ENCODE peak calls at places on chromosomes 3 and 15, in six cellular contexts. T, K, H, Y, J and G are unnamed samples.

GRCh38 chr15:83567318-83567717 is 86.6 kb upstream of the ADAMTSL3 start:
- DNase-seq in J (no peak), Y (no peak), K (no peak), H (no peak), T (no peak), G (peak; percentile 26)

GRCh38 chr15:77497108-77497737 is 76.5 kb downstream of the HMG20A start:
- DNase-seq in K (peak; percentile 64), T (no peak), J (peak; percentile 35), H (no peak), Y (no peak), G (peak; percentile 80)

GRCh38 chr3:131772278-131772893 is 262.4 kb downstream of the CPNE4 start:
- DNase-seq in Y (no peak), J (no peak), K (no peak), H (no peak), T (no peak), G (no peak)

GRCh38 chr3:38029400-38030125 is at the start of gene PLCD1:
- DNase-seq in Y (no peak), T (no peak), J (peak; percentile 74), K (peak; percentile 89), H (peak; percentile 81), G (peak; percentile 75)

GRCh38 chr15:63089260-63090043 is 32.2 kb upstream of the LACTB start:
- DNase-seq in Y (peak; percentile 97), H (no peak), T (peak; percentile 44), J (peak; percentile 95), K (peak; percentile 86), G (peak; percentile 87)

GRCh38 chr15:63909819-63910437 is 76.2 kb upstream of the HERC1 start:
- DNase-seq in H (no peak), Y (peak; percentile 53), J (peak; percentile 23), T (no peak), K (no peak), G (no peak)

GRCh38 chr3:157785071-157785826 is 282.0 kb upstream of the VEPH1 start:
- DNase-seq in K (peak; percentile 32), H (no peak), J (peak; percentile 86), T (no peak), Y (peak; percentile 94), G (peak; percentile 81)

GRCh38 chr3:190092250-190092649 is 28.4 kb downstream of the P3H2 start:
- DNase-seq in Y (peak; percentile 91), J (peak; percentile 94), H (no peak), K (no peak), T (no peak), G (no peak)

GRCh38 chr3:183211390-183211789 is 41.7 kb upstream of the B3GNT5 start:
- DNase-seq in T (no peak), Y (no peak), K (no peak), J (no peak), H (no peak), G (no peak)

GRCh38 chr3:180073561-180073960 is 36.8 kb upstream of the PEX5L start:
- DNase-seq in H (no peak), Y (no peak), J (no peak), K (no peak), T (no peak), G (peak; percentile 6)

GRCh38 chr3:17218587-17218986 is 333.8 kb downstream of the PLCL2 start:
- DNase-seq in H (no peak), J (no peak), T (no peak), Y (no peak), K (no peak), G (no peak)

GRCh38 chr15:35173444-35174118 is 88.5 kb upstream of the NANOGP8 start:
- DNase-seq in J (peak; percentile 48), K (no peak), T (no peak), H (no peak), Y (peak; percentile 62), G (no peak)

GRCh38 chr3:123026551-123027291 is 842 bp downstream of the SEMA5B start:
- DNase-seq in Y (no peak), H (peak; percentile 44), T (no peak), J (peak; percentile 17), K (peak; percentile 62), G (peak; percentile 75)

GRCh38 chr3:9301091-9301490 is 51.6 kb upstream of the SRGAP3 start:
- DNase-seq in Y (no peak), H (no peak), K (no peak), J (peak; percentile 17), T (no peak), G (peak; percentile 28)

GRCh38 chr3:87468938-87469337 is 192.6 kb upstream of the POU1F1 start:
- DNase-seq in Y (no peak), H (no peak), T (no peak), K (no peak), J (no peak), G (no peak)

GRCh38 chr3:142065932-142066331 is 83.4 kb downstream of the TFDP2 start:
- DNase-seq in T (no peak), J (no peak), K (no peak), H (no peak), Y (no peak), G (peak; percentile 42)

GRCh38 chr3:148513066-148513671 is 184.5 kb upstream of the AGTR1 start:
- DNase-seq in J (peak; percentile 13), H (no peak), K (no peak), T (no peak), Y (peak; percentile 50), G (no peak)

GRCh38 chr3:12433823-12434222 is 50.5 kb upstream of the TSEN2 start:
- DNase-seq in Y (no peak), K (no peak), T (no peak), J (no peak), H (no peak), G (no peak)
- H3K23ac ChIP-seq in Y (no peak overlapping the region), K (no peak overlapping the region), T (no peak overlapping the region), J (no peak overlapping the region), H (no peak overlapping the region), G (no peak overlapping the region)

GRCh38 chr3:49786357-49787181 is at the start of gene IP6K1:
- DNase-seq in K (peak; percentile 100), T (peak; percentile 99), Y (peak; percentile 100), H (peak; percentile 100), J (peak; percentile 100), G (peak; percentile 100)

GRCh38 chr3:49788056-49788455 is 1.7 kb upstream of the IP6K1 start:
- DNase-seq in Y (no peak), T (no peak), K (no peak), H (no peak), J (no peak), G (no peak)

GRCh38 chr3:49787536-49787935 is 1.2 kb upstream of the IP6K1 start:
- DNase-seq in T (no peak), Y (no peak), H (no peak), J (no peak), K (no peak), G (no peak)

GRCh38 chr3:49787182-49787464 is 781 bp upstream of the IP6K1 start:
- DNase-seq in H (no peak), J (no peak), Y (no peak), K (no peak), T (no peak), G (no peak)

GRCh38 chr3:49785565-49786356 is 581 bp downstream of the IP6K1 start:
- DNase-seq in Y (peak; percentile 28), K (no peak), H (peak; percentile 48), J (peak; percentile 62), T (no peak), G (peak; percentile 57)
- H3K27ac ChIP-seq in Y (peak overlapping the region; percentile 45), K (no peak overlapping the region), H (peak overlapping the region; percentile 65), J (peak overlapping the region; percentile 50), T (peak overlapping the region; percentile 74), G (peak overlapping the region; percentile 53)

DNA sequence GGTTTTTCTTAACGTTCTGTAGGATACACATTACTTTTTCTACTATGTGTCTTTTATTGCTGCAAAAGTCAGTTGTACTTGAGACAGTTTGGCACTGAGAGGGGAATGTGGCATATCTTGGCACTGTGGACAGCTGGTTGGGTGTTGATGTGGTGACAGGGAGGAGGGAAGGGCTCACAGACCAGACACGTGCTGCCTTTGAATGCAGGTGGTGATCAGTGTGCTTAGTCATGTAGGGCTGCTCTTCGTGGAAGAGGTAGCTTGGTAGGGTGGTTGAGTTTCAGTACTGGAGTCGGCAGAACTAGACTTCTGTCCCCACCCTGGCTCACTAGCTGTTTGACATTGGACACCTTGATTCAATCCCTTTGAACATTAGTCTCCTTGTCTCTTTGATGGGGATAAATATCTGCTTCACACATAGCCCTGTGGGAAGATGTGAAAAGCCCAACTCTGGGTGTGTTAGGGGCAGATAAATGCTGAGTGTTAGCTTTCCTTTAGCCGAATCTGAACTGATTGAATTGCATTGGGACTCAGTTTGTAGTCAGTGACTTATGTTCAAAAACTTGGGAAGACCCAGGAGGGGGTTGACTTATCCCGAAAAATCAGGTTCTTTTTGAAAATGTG is 108.4 kb downstream of the PTPRG start:
- DNase-seq in J (no peak), T (no peak), H (no peak), K (no peak), Y (no peak), G (peak; percentile 67)
- H3K23ac ChIP-seq in J (no peak overlapping the region), T (no peak overlapping the region), H (no peak overlapping the region), K (no peak overlapping the region), Y (peak overlapping the region; percentile 2), G (no peak overlapping the region)

GRCh38 chr3:111594781-111595180 is 365 bp downstream of the ZBED2 start:
- DNase-seq in H (no peak), K (no peak), J (no peak), T (no peak), Y (no peak), G (no peak)
- H3K27ac ChIP-seq in H (no peak overlapping the region), K (no peak overlapping the region), J (peak overlapping the region; percentile 99), T (no peak overlapping the region), Y (peak overlapping the region; percentile 47), G (no peak overlapping the region)